ENCODE peak calls at places on chromosome 16, in four cellular contexts. T is HepG2, U is GM12878, Y is K562. O is an unnamed sample. For H3K27me3, the result is how much of the 10 kb centered on the place peaks cover.

GRCh38 chr16:25177512-25177830 is 39.3 kb upstream of the AQP8 start:
- DNase-seq in T (peak), U (no peak), Y (no peak), O (no peak)

GRCh38 chr16:56354746-56355145 is 70.6 kb downstream of the AMFR start:
- DNase-seq in T (no peak), U (no peak), Y (no peak), O (no peak)

GRCh38 chr16:10261077-10261476 is 78.8 kb upstream of the GRIN2A start:
- DNase-seq in T (no peak), U (no peak), Y (no peak), O (no peak)

GRCh38 chr16:49452568-49452967 is 79.0 kb downstream of the C16orf78 start:
- DNase-seq in T (no peak), U (no peak), Y (no peak), O (no peak)

GRCh38 chr16:31085873-31086628 is 2.7 kb downstream of the PRSS53 start:
- DNase-seq in T (no peak), U (no peak), Y (no peak), O (no peak)

GRCh38 chr16:83925095-83925905 is 26.4 kb downstream of the MLYCD start:
- DNase-seq in T (no peak), U (no peak), Y (no peak), O (no peak)

GRCh38 chr16:12459401-12459791 is 344.3 kb downstream of the CPPED1 start:
- DNase-seq in T (no peak), U (no peak), Y (no peak), O (no peak)

GRCh38 chr16:81493755-81494433 is 49.3 kb downstream of the CMIP start:
- DNase-seq in T (peak), U (no peak), Y (peak), O (peak)

GRCh38 chr16:70659953-70660671 is 13.8 kb downstream of the IL34 start:
- DNase-seq in T (no peak), U (no peak), Y (no peak), O (no peak)

GRCh38 chr16:3949287-3949686 is 68.8 kb upstream of the CREBBP start:
- DNase-seq in T (no peak), U (no peak), Y (no peak), O (peak)

GRCh38 chr16:22297114-22297870 is at the start of gene POLR3E:
- DNase-seq in T (peak), U (no peak), Y (peak), O (peak)

GRCh38 chr16:11056090-11056988 is 112.0 kb downstream of the CLEC16A start:
- DNase-seq in T (peak), U (no peak), Y (no peak), O (no peak)

GRCh38 chr16:48533931-48534330 is 76.0 kb downstream of the N4BP1 start:
- DNase-seq in T (no peak), U (no peak), Y (no peak), O (no peak)

GRCh38 chr16:88855736-88856121 is 1.0 kb downstream of the GALNS start:
- DNase-seq in T (no peak), U (no peak), Y (no peak), O (no peak)

GRCh38 chr16:88855176-88855575 is 1.6 kb downstream of the GALNS start:
- DNase-seq in T (no peak), U (no peak), Y (no peak), O (no peak)

GRCh38 chr16:88856828-88857727 is at the start of the genes GALNS and TRAPPC2L:
- DNase-seq in T (peak), U (peak), Y (peak), O (peak)

GRCh38 chr16:88857728-88858339 is 907 bp downstream of the TRAPPC2L start:
- DNase-seq in T (peak), U (no peak), Y (peak), O (peak)

GRCh38 chr16:88856122-88856827 is 472 bp downstream of the GALNS start:
- DNase-seq in T (no peak), U (no peak), Y (no peak), O (no peak)
- TF ChIP-seq MYC in T (no peak), U (no peak), Y (no peak), O (no peak)

GRCh38 chr16:86567701-86568571 is 1.3 kb downstream of the FOXC2 start:
- DNase-seq in T (no peak), U (no peak), Y (no peak), O (peak)
- H3K27me3 ChIP-seq in T (under half), U (under half), Y (under half), O (under half)

DNA sequence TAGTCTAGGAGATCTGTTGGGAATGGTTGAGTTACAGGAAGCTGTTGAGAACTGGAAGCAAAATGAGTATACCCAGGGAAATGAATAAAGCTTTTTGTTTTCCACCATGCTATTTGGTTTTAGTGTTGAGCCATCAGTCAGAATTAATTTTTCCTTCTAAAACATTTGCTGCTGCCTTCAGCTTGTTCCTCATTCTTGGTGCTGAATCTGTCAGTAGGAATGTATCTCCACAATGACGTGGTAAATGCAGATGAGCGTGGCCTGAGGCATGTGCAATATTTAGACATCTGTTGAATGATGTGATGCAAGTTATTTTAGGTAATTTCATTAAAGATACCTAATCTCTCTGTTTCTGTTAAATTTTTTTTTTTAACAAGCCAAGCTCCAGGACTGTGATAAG is 10.9 kb downstream of the HAPSTR1 start:
- DNase-seq in T (no peak), U (no peak), Y (no peak), O (no peak)
- TF ChIP-seq MYC in T (no peak), U (no peak), Y (no peak), O (no peak)

GRCh38 chr16:702341-702740 is 3.3 kb downstream of the FBXL16 start:
- DNase-seq in T (no peak), U (no peak), Y (no peak), O (no peak)

GRCh38 chr16:704552-705380 is 835 bp downstream of the FBXL16 start:
- DNase-seq in T (no peak), U (no peak), Y (no peak), O (no peak)

GRCh38 chr16:704047-704446 is 1.6 kb downstream of the FBXL16 start:
- DNase-seq in T (no peak), U (no peak), Y (no peak), O (no peak)

GRCh38 chr16:705748-706188 is at the start of gene FBXL16:
- DNase-seq in T (no peak), U (no peak), Y (peak), O (no peak)

DNA sequence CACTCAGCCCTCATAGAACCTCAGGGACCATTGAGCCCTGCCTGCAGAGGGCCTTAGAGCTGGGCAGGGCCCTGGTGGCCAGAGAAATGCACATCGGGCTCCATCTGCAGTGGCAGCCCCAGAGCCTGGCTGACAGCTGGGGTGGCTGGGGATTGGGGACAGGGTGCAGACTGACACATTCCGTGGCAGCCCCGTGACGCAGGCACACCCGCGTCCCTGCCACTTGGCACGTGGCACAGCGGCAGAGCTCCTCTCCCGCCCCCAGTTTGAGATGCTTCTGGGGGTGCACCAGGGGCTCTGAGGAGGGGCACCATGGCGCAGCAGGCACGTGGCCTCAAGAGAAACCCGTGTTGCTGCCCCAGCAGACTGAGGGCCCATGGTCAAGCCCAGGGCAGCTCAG is 2.2 kb downstream of the FBXL16 start:
- DNase-seq in T (no peak), U (no peak), Y (no peak), O (no peak)
- H3K27me3 ChIP-seq in T (under half), U (under half), Y (under half), O (under half)

GRCh38 chr16:86978445-86979030 is 338.7 kb downstream of the C16orf95 start:
- DNase-seq in T (no peak), U (no peak), Y (no peak), O (no peak)
- TF ChIP-seq MYC in T (no peak), U (no peak), Y (no peak), O (no peak)

GRCh38 chr16:89040861-89041570 is 52.6 kb upstream of the ACSF3 start:
- DNase-seq in T (no peak), U (no peak), Y (no peak), O (no peak)

GRCh38 chr16:89039756-89040155 is 53.9 kb upstream of the ACSF3 start:
- DNase-seq in T (no peak), U (no peak), Y (no peak), O (no peak)

GRCh38 chr16:89041571-89042481 is 51.8 kb upstream of the ACSF3 start:
- DNase-seq in T (no peak), U (no peak), Y (no peak), O (no peak)

GRCh38 chr16:89038811-89039735 is 54.6 kb upstream of the ACSF3 start:
- DNase-seq in T (no peak), U (no peak), Y (no peak), O (no peak)

GRCh38 chr16:89040391-89040790 is 53.3 kb upstream of the ACSF3 start:
- DNase-seq in T (no peak), U (no peak), Y (no peak), O (no peak)
- H3K27me3 ChIP-seq in T (under half), U (under half), Y (under half), O (under half)

DNA sequence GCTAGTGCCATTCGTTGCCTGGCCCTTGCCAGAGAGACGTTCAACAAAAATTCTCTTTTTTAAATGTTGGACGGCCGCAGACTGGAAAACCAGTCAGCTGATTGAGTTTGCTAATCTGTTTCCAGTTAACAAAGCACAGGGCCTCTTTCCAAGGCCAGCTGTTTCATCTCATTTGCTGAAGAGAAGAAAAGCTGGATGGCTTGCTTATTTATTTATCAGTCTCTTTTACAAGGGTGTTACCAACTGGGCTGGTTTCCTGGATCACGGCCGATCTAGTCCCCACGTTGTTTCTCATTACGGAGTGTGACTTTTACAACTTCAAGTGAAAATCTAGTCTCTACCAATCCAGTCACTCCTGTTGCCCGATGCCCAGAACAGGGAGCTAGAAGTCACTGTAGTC is 418.6 kb upstream of the DYNLRB2 start:
- DNase-seq in T (no peak), U (no peak), Y (no peak), O (no peak)
- TF ChIP-seq MYC in T (no peak), U (no peak), Y (no peak), O (no peak)

GRCh38 chr16:67163164-67163902 is 1.2 kb upstream of the HSF4 start:
- DNase-seq in T (no peak), U (no peak), Y (no peak), O (peak)
- H3K27me3 ChIP-seq in T (under half), U (under half), Y (under half), O (under half)

GRCh38 chr16:79400462-79401149 is 199.9 kb downstream of the MAF start:
- DNase-seq in T (peak), U (no peak), Y (peak), O (no peak)
- TF ChIP-seq MYC in T (no peak), U (no peak), Y (no peak), O (no peak)

GRCh38 chr16:1156983-1157638 is 4.2 kb downstream of the CACNA1H start:
- DNase-seq in T (no peak), U (no peak), Y (no peak), O (no peak)
- H3K27me3 ChIP-seq in T (under half), U (under half), Y (under half), O (under half)